ENCODE peak calls at places on chromosomes 4 and X, in seven cellular contexts. One of them, this sample, is unnamed.

GRCh38 chr4:113823291-113823659 is 61.7 kb upstream of the CAMK2D start:
- DNase-seq in naive thymus-derived CD8-positive, alpha-beta T cell: no peak
- DNase-seq in kidney glomerular epithelial cell: peak
- DNase-seq in GM23248: no peak
- DNase-seq in hypothalamus: no peak
- DNase-seq in Karpas-422: no peak
- DNase-seq in head of caudate nucleus: no peak
- DNase-seq in this sample: no peak

GRCh38 chr4:162791321-162791720 is 375.4 kb downstream of the NAF1 start:
- DNase-seq in naive thymus-derived CD8-positive, alpha-beta T cell: no peak
- DNase-seq in kidney glomerular epithelial cell: no peak
- DNase-seq in GM23248: no peak
- DNase-seq in hypothalamus: no peak
- DNase-seq in Karpas-422: no peak
- DNase-seq in head of caudate nucleus: no peak
- DNase-seq in this sample: no peak

GRCh38 chr4:58587856-58588255 is 1477.7 kb upstream of the IGFBP7 start:
- DNase-seq in naive thymus-derived CD8-positive, alpha-beta T cell: no peak
- DNase-seq in kidney glomerular epithelial cell: no peak
- DNase-seq in GM23248: no peak
- DNase-seq in hypothalamus: no peak
- DNase-seq in Karpas-422: no peak
- DNase-seq in head of caudate nucleus: no peak
- DNase-seq in this sample: no peak

GRCh38 chrX:118218940-118219339 is 102.3 kb upstream of the KLHL13 start:
- DNase-seq in naive thymus-derived CD8-positive, alpha-beta T cell: no peak
- DNase-seq in kidney glomerular epithelial cell: no peak
- DNase-seq in GM23248: no peak
- DNase-seq in hypothalamus: no peak
- DNase-seq in Karpas-422: no peak
- DNase-seq in head of caudate nucleus: no peak
- DNase-seq in this sample: no peak

GRCh38 chr4:53646792-53647191 is 55.5 kb upstream of the LNX1 start:
- DNase-seq in naive thymus-derived CD8-positive, alpha-beta T cell: no peak
- DNase-seq in kidney glomerular epithelial cell: no peak
- DNase-seq in GM23248: no peak
- DNase-seq in hypothalamus: no peak
- DNase-seq in Karpas-422: peak
- DNase-seq in head of caudate nucleus: no peak
- DNase-seq in this sample: no peak

GRCh38 chrX:1099146-1099770 is 113.2 kb downstream of the CRLF2 start:
- DNase-seq in naive thymus-derived CD8-positive, alpha-beta T cell: no peak
- DNase-seq in kidney glomerular epithelial cell: no peak
- DNase-seq in GM23248: no peak
- DNase-seq in hypothalamus: no peak
- DNase-seq in Karpas-422: no peak
- DNase-seq in head of caudate nucleus: no peak
- DNase-seq in this sample: no peak

GRCh38 chrX:34584781-34585180 is 72.3 kb downstream of the TMEM47 start:
- DNase-seq in naive thymus-derived CD8-positive, alpha-beta T cell: no peak
- DNase-seq in kidney glomerular epithelial cell: no peak
- DNase-seq in GM23248: no peak
- DNase-seq in hypothalamus: no peak
- DNase-seq in Karpas-422: no peak
- DNase-seq in head of caudate nucleus: no peak
- DNase-seq in this sample: no peak

GRCh38 chrX:103197721-103198306 is 17.1 kb upstream of the BEX4 start:
- DNase-seq in naive thymus-derived CD8-positive, alpha-beta T cell: no peak
- DNase-seq in kidney glomerular epithelial cell: peak
- DNase-seq in GM23248: peak
- DNase-seq in hypothalamus: no peak
- DNase-seq in Karpas-422: no peak
- DNase-seq in head of caudate nucleus: no peak
- DNase-seq in this sample: peak

GRCh38 chr4:126358041-126358440 is 1043.3 kb downstream of the FAT4 start:
- DNase-seq in naive thymus-derived CD8-positive, alpha-beta T cell: no peak
- DNase-seq in kidney glomerular epithelial cell: no peak
- DNase-seq in GM23248: no peak
- DNase-seq in hypothalamus: no peak
- DNase-seq in Karpas-422: no peak
- DNase-seq in head of caudate nucleus: no peak
- DNase-seq in this sample: no peak

GRCh38 chr4:37054670-37055069 is 189.9 kb upstream of the NWD2 start:
- DNase-seq in naive thymus-derived CD8-positive, alpha-beta T cell: no peak
- DNase-seq in kidney glomerular epithelial cell: no peak
- DNase-seq in GM23248: no peak
- DNase-seq in hypothalamus: peak
- DNase-seq in Karpas-422: no peak
- DNase-seq in head of caudate nucleus: no peak
- DNase-seq in this sample: no peak

GRCh38 chrX:45196701-45197100 is 4.0 kb downstream of the DIPK2B start:
- DNase-seq in naive thymus-derived CD8-positive, alpha-beta T cell: no peak
- DNase-seq in kidney glomerular epithelial cell: no peak
- DNase-seq in GM23248: peak
- DNase-seq in hypothalamus: no peak
- DNase-seq in Karpas-422: no peak
- DNase-seq in head of caudate nucleus: no peak
- DNase-seq in this sample: peak

GRCh38 chr4:147509386-147509785 is 28.5 kb downstream of the EDNRA start:
- DNase-seq in naive thymus-derived CD8-positive, alpha-beta T cell: no peak
- DNase-seq in kidney glomerular epithelial cell: no peak
- DNase-seq in GM23248: no peak
- DNase-seq in hypothalamus: no peak
- DNase-seq in Karpas-422: no peak
- DNase-seq in head of caudate nucleus: no peak
- DNase-seq in this sample: no peak

GRCh38 chr4:140252742-140253555 is 99.0 kb upstream of the MAML3 start:
- DNase-seq in naive thymus-derived CD8-positive, alpha-beta T cell: peak
- DNase-seq in kidney glomerular epithelial cell: peak
- DNase-seq in GM23248: peak
- DNase-seq in hypothalamus: peak
- DNase-seq in Karpas-422: peak
- DNase-seq in head of caudate nucleus: peak
- DNase-seq in this sample: no peak

GRCh38 chr4:98653890-98654867 is 4.2 kb downstream of the TSPAN5 start:
- DNase-seq in naive thymus-derived CD8-positive, alpha-beta T cell: no peak
- DNase-seq in kidney glomerular epithelial cell: peak
- DNase-seq in GM23248: peak
- DNase-seq in hypothalamus: no peak
- DNase-seq in Karpas-422: no peak
- DNase-seq in head of caudate nucleus: no peak
- DNase-seq in this sample: peak

GRCh38 chrX:123909498-123909897 is 49.6 kb downstream of the XIAP start:
- DNase-seq in naive thymus-derived CD8-positive, alpha-beta T cell: no peak
- DNase-seq in kidney glomerular epithelial cell: no peak
- DNase-seq in GM23248: no peak
- DNase-seq in hypothalamus: no peak
- DNase-seq in Karpas-422: no peak
- DNase-seq in head of caudate nucleus: no peak
- DNase-seq in this sample: no peak

This sample was measured in HS-5.